ENCODE peak calls at places on chromosomes 12 and 14, in seven cellular contexts. One of them, this sample, is unnamed.

GRCh38 chr14:63508033-63508432 is 35.1 kb downstream of the PPP2R5E start:
- DNase-seq in coronary artery: no peak
- DNase-seq in heart left ventricle: no peak
- DNase-seq in upper lobe of left lung: peak; percentile 29
- DNase-seq in AG04450: no peak
- DNase-seq in neural progenitor cell: no peak
- DNase-seq in lung: peak; percentile 38
- DNase-seq in this sample: no peak

GRCh38 chr12:27554421-27555186 is 30.6 kb downstream of the PPFIBP1 start:
- DNase-seq in lung: peak; percentile 51
- DNase-seq in upper lobe of left lung: no peak
- DNase-seq in AG04450: no peak
- DNase-seq in coronary artery: peak; percentile 78
- DNase-seq in heart left ventricle: peak; percentile 75
- DNase-seq in neural progenitor cell: no peak
- DNase-seq in this sample: no peak

GRCh38 chr14:76955575-76956252 is 72.8 kb downstream of the IRF2BPL start:
- DNase-seq in neural progenitor cell: no peak
- DNase-seq in heart left ventricle: peak; percentile 53
- DNase-seq in lung: no peak
- DNase-seq in coronary artery: no peak
- DNase-seq in upper lobe of left lung: peak; percentile 66
- DNase-seq in AG04450: no peak
- DNase-seq in this sample: peak; percentile 33

GRCh38 chr12:30823140-30823669 is 68.5 kb upstream of the CAPRIN2 start:
- DNase-seq in neural progenitor cell: peak; percentile 59
- DNase-seq in upper lobe of left lung: peak; percentile 49
- DNase-seq in coronary artery: no peak
- DNase-seq in lung: peak; percentile 50
- DNase-seq in AG04450: no peak
- DNase-seq in heart left ventricle: peak; percentile 35
- DNase-seq in this sample: no peak

GRCh38 chr14:22939684-22940083 is 10.5 kb upstream of the PRMT5 start:
- DNase-seq in neural progenitor cell: no peak
- DNase-seq in upper lobe of left lung: no peak
- DNase-seq in lung: no peak
- DNase-seq in coronary artery: no peak
- DNase-seq in AG04450: peak; percentile 30
- DNase-seq in heart left ventricle: no peak
- DNase-seq in this sample: no peak

GRCh38 chr14:24954037-24954696 is 95.8 kb downstream of the STXBP6 start:
- DNase-seq in neural progenitor cell: no peak
- DNase-seq in coronary artery: no peak
- DNase-seq in upper lobe of left lung: no peak
- DNase-seq in heart left ventricle: no peak
- DNase-seq in lung: no peak
- DNase-seq in AG04450: no peak
- DNase-seq in this sample: no peak

GRCh38 chr12:102120886-102121285 is 903 bp downstream of the PARPBP start:
- DNase-seq in coronary artery: no peak
- DNase-seq in heart left ventricle: no peak
- DNase-seq in lung: no peak
- DNase-seq in AG04450: no peak
- DNase-seq in upper lobe of left lung: no peak
- DNase-seq in neural progenitor cell: peak; percentile 29
- DNase-seq in this sample: peak; percentile 32

GRCh38 chr14:102508774-102509743 is 517 bp downstream of the ANKRD9 start:
- DNase-seq in lung: no peak
- DNase-seq in upper lobe of left lung: peak; percentile 63
- DNase-seq in coronary artery: no peak
- DNase-seq in AG04450: no peak
- DNase-seq in neural progenitor cell: no peak
- DNase-seq in heart left ventricle: peak; percentile 83
- DNase-seq in this sample: no peak

GRCh38 chr12:106084048-106084671 is 54.6 kb downstream of the NUAK1 start:
- DNase-seq in coronary artery: no peak
- DNase-seq in upper lobe of left lung: no peak
- DNase-seq in neural progenitor cell: peak; percentile 90
- DNase-seq in lung: no peak
- DNase-seq in AG04450: no peak
- DNase-seq in heart left ventricle: no peak
- DNase-seq in this sample: no peak

GRCh38 chr14:95098984-95099599 is 58.2 kb downstream of the DICER1 start:
- DNase-seq in coronary artery: no peak
- DNase-seq in upper lobe of left lung: peak; percentile 64
- DNase-seq in neural progenitor cell: peak; percentile 86
- DNase-seq in lung: peak; percentile 47
- DNase-seq in heart left ventricle: peak; percentile 58
- DNase-seq in AG04450: peak; percentile 7
- DNase-seq in this sample: peak; percentile 45

GRCh38 chr12:75632452-75632851 is 121.0 kb upstream of the KRR1 start:
- DNase-seq in upper lobe of left lung: no peak
- DNase-seq in AG04450: no peak
- DNase-seq in coronary artery: no peak
- DNase-seq in heart left ventricle: no peak
- DNase-seq in lung: no peak
- DNase-seq in neural progenitor cell: peak; percentile 77
- DNase-seq in this sample: no peak

GRCh38 chr14:83170165-83170564 is 1636.5 kb upstream of the SEL1L start:
- DNase-seq in neural progenitor cell: peak; percentile 7
- DNase-seq in upper lobe of left lung: no peak
- DNase-seq in lung: no peak
- DNase-seq in coronary artery: no peak
- DNase-seq in AG04450: no peak
- DNase-seq in heart left ventricle: no peak
- DNase-seq in this sample: no peak

GRCh38 chr14:33916663-33917565 is 34.0 kb downstream of the EGLN3 start:
- DNase-seq in upper lobe of left lung: no peak
- DNase-seq in heart left ventricle: no peak
- DNase-seq in lung: no peak
- DNase-seq in AG04450: no peak
- DNase-seq in coronary artery: no peak
- DNase-seq in neural progenitor cell: no peak
- DNase-seq in this sample: peak; percentile 12

GRCh38 chr14:39055786-39056474 is 47.1 kb downstream of the SEC23A start:
- DNase-seq in neural progenitor cell: peak; percentile 4
- DNase-seq in coronary artery: no peak
- DNase-seq in AG04450: no peak
- DNase-seq in lung: no peak
- DNase-seq in upper lobe of left lung: no peak
- DNase-seq in heart left ventricle: no peak
- DNase-seq in this sample: no peak

GRCh38 chr12:47071241-47071852 is 8.1 kb upstream of the PCED1B start:
- DNase-seq in coronary artery: no peak
- DNase-seq in lung: no peak
- DNase-seq in neural progenitor cell: peak; percentile 76
- DNase-seq in heart left ventricle: no peak
- DNase-seq in upper lobe of left lung: no peak
- DNase-seq in AG04450: no peak
- DNase-seq in this sample: no peak

GRCh38 chr12:6204533-6205143 is 4.4 kb downstream of the CD9 start:
- DNase-seq in lung: no peak
- DNase-seq in coronary artery: no peak
- DNase-seq in neural progenitor cell: no peak
- DNase-seq in heart left ventricle: no peak
- DNase-seq in upper lobe of left lung: no peak
- DNase-seq in AG04450: no peak
- DNase-seq in this sample: no peak

GRCh38 chr12:49689785-49690184 is 17.4 kb downstream of the FMNL3 start:
- DNase-seq in coronary artery: no peak
- DNase-seq in upper lobe of left lung: no peak
- DNase-seq in heart left ventricle: no peak
- DNase-seq in lung: no peak
- DNase-seq in neural progenitor cell: peak; percentile 23
- DNase-seq in AG04450: no peak
- DNase-seq in this sample: no peak

GRCh38 chr12:100189241-100190012 is 11.2 kb upstream of the ACTR6 start:
- DNase-seq in lung: peak; percentile 19
- DNase-seq in coronary artery: no peak
- DNase-seq in heart left ventricle: no peak
- DNase-seq in AG04450: no peak
- DNase-seq in upper lobe of left lung: no peak
- DNase-seq in neural progenitor cell: no peak
- DNase-seq in this sample: no peak

GRCh38 chr12:24066865-24067264 is 117.4 kb upstream of the SOX5 start:
- DNase-seq in coronary artery: no peak
- DNase-seq in lung: no peak
- DNase-seq in upper lobe of left lung: no peak
- DNase-seq in neural progenitor cell: no peak
- DNase-seq in AG04450: no peak
- DNase-seq in heart left ventricle: no peak
- DNase-seq in this sample: peak; percentile 13

GRCh38 chr12:133130808-133131128 is 341 bp downstream of the ZNF10 start:
- DNase-seq in coronary artery: peak; percentile 75
- DNase-seq in heart left ventricle: peak; percentile 49
- DNase-seq in AG04450: no peak
- DNase-seq in upper lobe of left lung: peak; percentile 23
- DNase-seq in lung: peak; percentile 31
- DNase-seq in neural progenitor cell: no peak
- DNase-seq in this sample: no peak

GRCh38 chr14:105118646-105119409 is 49.7 kb downstream of the JAG2 start:
- DNase-seq in lung: peak; percentile 58
- DNase-seq in neural progenitor cell: no peak
- DNase-seq in coronary artery: peak; percentile 17
- DNase-seq in upper lobe of left lung: peak; percentile 74
- DNase-seq in AG04450: no peak
- DNase-seq in heart left ventricle: no peak
- DNase-seq in this sample: peak; percentile 91

GRCh38 chr14:99754141-99755067 is 38.8 kb upstream of the EML1 start:
- DNase-seq in upper lobe of left lung: no peak
- DNase-seq in lung: no peak
- DNase-seq in neural progenitor cell: peak; percentile 64
- DNase-seq in coronary artery: no peak
- DNase-seq in AG04450: no peak
- DNase-seq in heart left ventricle: no peak
- DNase-seq in this sample: peak; percentile 45

GRCh38 chr12:132423251-132424117 is 66.5 kb upstream of the FBRSL1 start:
- DNase-seq in neural progenitor cell: peak; percentile 70
- DNase-seq in upper lobe of left lung: no peak
- DNase-seq in lung: no peak
- DNase-seq in coronary artery: no peak
- DNase-seq in AG04450: no peak
- DNase-seq in heart left ventricle: no peak
- DNase-seq in this sample: peak; percentile 52

GRCh38 chr12:12266389-12266872 is 413 bp downstream of the LRP6 start:
- DNase-seq in upper lobe of left lung: no peak
- DNase-seq in heart left ventricle: peak; percentile 29
- DNase-seq in coronary artery: no peak
- DNase-seq in neural progenitor cell: peak; percentile 67
- DNase-seq in AG04450: no peak
- DNase-seq in lung: no peak
- DNase-seq in this sample: peak; percentile 20

GRCh38 chr14:83744901-83745300 is 1785.0 kb upstream of the FLRT2 start:
- DNase-seq in lung: no peak
- DNase-seq in AG04450: no peak
- DNase-seq in coronary artery: no peak
- DNase-seq in heart left ventricle: no peak
- DNase-seq in upper lobe of left lung: no peak
- DNase-seq in neural progenitor cell: no peak
- DNase-seq in this sample: no peak

GRCh38 chr12:80939231-80939950 is 1.7 kb upstream of the LIN7A start:
- DNase-seq in coronary artery: no peak
- DNase-seq in lung: no peak
- DNase-seq in upper lobe of left lung: peak; percentile 36
- DNase-seq in AG04450: no peak
- DNase-seq in heart left ventricle: no peak
- DNase-seq in neural progenitor cell: no peak
- DNase-seq in this sample: no peak
- TF ChIP-seq CTCF in coronary artery: no peak
- TF ChIP-seq CTCF in lung: no peak
- TF ChIP-seq CTCF in upper lobe of left lung: no peak
- TF ChIP-seq CTCF in AG04450: no peak
- TF ChIP-seq CTCF in heart left ventricle: no peak
- TF ChIP-seq CTCF in neural progenitor cell: no peak
- TF ChIP-seq CTCF in this sample: no peak

GRCh38 chr14:61569783-61570182 is 125.5 kb upstream of the HIF1A start:
- DNase-seq in AG04450: no peak
- DNase-seq in neural progenitor cell: no peak
- DNase-seq in heart left ventricle: peak; percentile 87
- DNase-seq in upper lobe of left lung: peak; percentile 92
- DNase-seq in coronary artery: no peak
- DNase-seq in lung: peak; percentile 72
- DNase-seq in this sample: peak; percentile 80
- H3K27ac ChIP-seq in AG04450: peak overlapping the region; percentile 41
- H3K27ac ChIP-seq in neural progenitor cell: no peak overlapping the region
- H3K27ac ChIP-seq in heart left ventricle: peak overlapping the region; percentile 74
- H3K27ac ChIP-seq in upper lobe of left lung: peak overlapping the region; percentile 78
- H3K27ac ChIP-seq in coronary artery: peak overlapping the region; percentile 47
- H3K27ac ChIP-seq in lung: peak overlapping the region; percentile 51
- H3K27ac ChIP-seq in this sample: peak overlapping the region; percentile 90

GRCh38 chr12:110966081-110966760 is 45.8 kb upstream of the MYL2 start:
- DNase-seq in heart left ventricle: no peak
- DNase-seq in neural progenitor cell: no peak
- DNase-seq in lung: no peak
- DNase-seq in upper lobe of left lung: no peak
- DNase-seq in AG04450: no peak
- DNase-seq in coronary artery: no peak
- DNase-seq in this sample: no peak
- TF ChIP-seq CTCF in heart left ventricle: no peak
- TF ChIP-seq CTCF in neural progenitor cell: no peak
- TF ChIP-seq CTCF in lung: no peak
- TF ChIP-seq CTCF in upper lobe of left lung: no peak
- TF ChIP-seq CTCF in AG04450: no peak
- TF ChIP-seq CTCF in coronary artery: no peak
- TF ChIP-seq CTCF in this sample: no peak

GRCh38 chr12:124742702-124743101 is 121.0 kb downstream of the SCARB1 start:
- DNase-seq in coronary artery: no peak
- DNase-seq in lung: no peak
- DNase-seq in neural progenitor cell: no peak
- DNase-seq in heart left ventricle: no peak
- DNase-seq in AG04450: no peak
- DNase-seq in upper lobe of left lung: no peak
- DNase-seq in this sample: no peak

GRCh38 chr12:124744659-124745467 is 118.8 kb downstream of the SCARB1 start:
- DNase-seq in neural progenitor cell: no peak
- DNase-seq in AG04450: no peak
- DNase-seq in heart left ventricle: no peak
- DNase-seq in coronary artery: no peak
- DNase-seq in lung: no peak
- DNase-seq in upper lobe of left lung: peak; percentile 19
- DNase-seq in this sample: peak; percentile 83

GRCh38 chr12:124745468-124745890 is 118.2 kb downstream of the SCARB1 start:
- DNase-seq in coronary artery: no peak
- DNase-seq in upper lobe of left lung: no peak
- DNase-seq in AG04450: no peak
- DNase-seq in neural progenitor cell: no peak
- DNase-seq in heart left ventricle: no peak
- DNase-seq in lung: no peak
- DNase-seq in this sample: no peak

GRCh38 chr12:124743479-124744272 is 120.0 kb downstream of the SCARB1 start:
- DNase-seq in coronary artery: no peak
- DNase-seq in heart left ventricle: no peak
- DNase-seq in AG04450: no peak
- DNase-seq in upper lobe of left lung: peak; percentile 19
- DNase-seq in neural progenitor cell: no peak
- DNase-seq in lung: no peak
- DNase-seq in this sample: no peak

DNA sequence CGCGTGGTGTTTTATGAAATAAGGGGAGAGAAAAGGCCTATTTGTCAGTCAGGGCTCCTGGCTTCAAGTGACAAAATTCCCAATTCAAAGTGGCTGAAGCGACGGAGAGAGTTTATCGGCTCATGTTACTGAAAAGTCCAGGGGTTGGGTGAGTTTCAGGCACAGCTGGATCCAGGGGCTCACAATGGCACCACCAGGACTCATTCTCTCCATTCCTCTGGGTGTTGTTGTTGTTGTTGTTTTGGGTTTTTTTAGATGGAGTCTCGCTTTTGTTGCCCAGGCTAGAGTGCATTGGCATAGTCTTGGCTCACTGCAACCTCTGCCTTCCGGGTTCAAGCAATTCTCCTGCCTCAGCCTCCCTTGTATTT is 119.4 kb downstream of the SCARB1 start:
- DNase-seq in heart left ventricle: no peak
- DNase-seq in AG04450: no peak
- DNase-seq in upper lobe of left lung: no peak
- DNase-seq in neural progenitor cell: no peak
- DNase-seq in lung: no peak
- DNase-seq in coronary artery: no peak
- DNase-seq in this sample: no peak
- H3K27ac ChIP-seq in heart left ventricle: no peak overlapping the region
- H3K27ac ChIP-seq in AG04450: peak overlapping the region; percentile 11
- H3K27ac ChIP-seq in upper lobe of left lung: peak overlapping the region; percentile 77
- H3K27ac ChIP-seq in neural progenitor cell: no peak overlapping the region
- H3K27ac ChIP-seq in lung: no peak overlapping the region
- H3K27ac ChIP-seq in coronary artery: no peak overlapping the region
- H3K27ac ChIP-seq in this sample: peak overlapping the region; percentile 90

This sample was measured in RWPE1.